ENCODE peak calls at places on chromosome 15, in eight cellular contexts. J is tibial artery, W is GM06990, T is HFFc6, X is transverse colon, S is uterus, R is fibroblast of the aortic adventitia, L is ovary. V is an unnamed sample.
A peak's percentile ranks its signal among the peaks of the same experiment; 100 is the strongest.

GRCh38 chr15:25329685-25330084 is 109.1 kb downstream of the UBE3A start:
- DNase-seq in L (no peak), J (no peak), X (no peak), R (no peak), T (no peak), W (no peak), S (no peak), V (no peak)

GRCh38 chr15:79221696-79222095 is 60.8 kb upstream of the ANKRD34C start:
- DNase-seq in T (no peak), L (no peak), X (no peak), R (no peak), W (no peak), S (no peak), J (no peak), V (no peak)

GRCh38 chr15:39924437-39924836 is 4.4 kb upstream of the GPR176 start:
- DNase-seq in X (no peak), J (no peak), W (no peak), S (no peak), T (no peak), L (no peak), R (no peak), V (no peak)

GRCh38 chr15:101499863-101500713 is 10.6 kb upstream of the PCSK6 start:
- DNase-seq in J (no peak), W (peak; percentile 26), T (no peak), L (no peak), R (no peak), X (peak; percentile 68), S (no peak), V (no peak)

GRCh38 chr15:49421991-49422390 is 1.1 kb upstream of the FGF7 start:
- DNase-seq in J (peak; percentile 41), S (peak; percentile 68), R (peak; percentile 86), L (peak; percentile 68), X (peak; percentile 24), T (peak; percentile 54), W (no peak), V (no peak)

GRCh38 chr15:65326109-65326508 is 21.6 kb downstream of the RNU5B-1 start:
- DNase-seq in X (no peak), W (no peak), S (peak; percentile 34), J (no peak), L (peak; percentile 37), T (no peak), R (no peak), V (no peak)

GRCh38 chr15:41387646-41388045 is 14.7 kb downstream of the NDUFAF1 start:
- DNase-seq in J (no peak), T (no peak), S (no peak), L (no peak), X (no peak), R (no peak), W (no peak), V (no peak)

GRCh38 chr15:68560501-68561113 is 18.2 kb upstream of the CORO2B start:
- DNase-seq in R (no peak), S (no peak), W (no peak), J (no peak), L (no peak), T (no peak), X (no peak), V (no peak)

GRCh38 chr15:84869510-84869909 is 15.0 kb upstream of the SLC28A1 start:
- DNase-seq in S (no peak), W (no peak), R (no peak), X (no peak), T (no peak), J (no peak), L (no peak), V (no peak)

GRCh38 chr15:34799825-34800168 is 4.4 kb upstream of the ACTC1 start:
- DNase-seq in T (no peak), L (no peak), X (no peak), S (no peak), R (no peak), W (no peak), J (no peak), V (no peak)

GRCh38 chr15:97013491-97013890 is 683.0 kb downstream of the NR2F2 start:
- DNase-seq in S (no peak), L (no peak), J (no peak), W (no peak), X (no peak), R (no peak), T (no peak), V (no peak)

GRCh38 chr15:35854398-35854797 is 308.4 kb upstream of the DPH6 start:
- DNase-seq in X (no peak), L (no peak), J (no peak), S (no peak), W (no peak), R (no peak), T (no peak), V (no peak)

GRCh38 chr15:59371458-59372351 is 966 bp downstream of the MYO1E start:
- DNase-seq in R (peak; percentile 36), L (peak; percentile 27), J (peak; percentile 33), X (peak; percentile 55), T (no peak), S (peak; percentile 19), W (peak; percentile 53), V (no peak)

GRCh38 chr15:67520976-67521769 is at the start of gene C15orf61:
- DNase-seq in J (peak; percentile 79), S (peak; percentile 79), W (peak; percentile 94), R (peak; percentile 68), T (peak; percentile 65), X (peak; percentile 93), L (peak; percentile 84), V (no peak)
- TF ChIP-seq CTCF in J (no peak), S (no peak), W (no peak), R (no peak), T (no peak), X (no peak), L (no peak), V (no peak)

GRCh38 chr15:62344806-62345539 is 179.9 kb upstream of the C2CD4B start:
- DNase-seq in R (peak; percentile 35), L (peak; percentile 36), J (no peak), X (peak; percentile 73), W (peak; percentile 19), T (peak; percentile 2), S (peak; percentile 39), V (no peak)
- TF ChIP-seq CTCF in R (peak; percentile 52), L (no peak), J (peak; percentile 25), X (peak; percentile 44), W (peak; percentile 81), T (peak; percentile 78), S (peak; percentile 28), V (peak; percentile 35)

GRCh38 chr15:32130823-32131222 is 100.5 kb downstream of the CHRNA7 start:
- DNase-seq in X (no peak), T (no peak), W (no peak), J (no peak), R (no peak), L (no peak), S (no peak), V (no peak)
- TF ChIP-seq CTCF in X (no peak), T (no peak), W (peak; percentile 5), J (no peak), R (no peak), L (no peak), S (no peak), V (no peak)

DNA sequence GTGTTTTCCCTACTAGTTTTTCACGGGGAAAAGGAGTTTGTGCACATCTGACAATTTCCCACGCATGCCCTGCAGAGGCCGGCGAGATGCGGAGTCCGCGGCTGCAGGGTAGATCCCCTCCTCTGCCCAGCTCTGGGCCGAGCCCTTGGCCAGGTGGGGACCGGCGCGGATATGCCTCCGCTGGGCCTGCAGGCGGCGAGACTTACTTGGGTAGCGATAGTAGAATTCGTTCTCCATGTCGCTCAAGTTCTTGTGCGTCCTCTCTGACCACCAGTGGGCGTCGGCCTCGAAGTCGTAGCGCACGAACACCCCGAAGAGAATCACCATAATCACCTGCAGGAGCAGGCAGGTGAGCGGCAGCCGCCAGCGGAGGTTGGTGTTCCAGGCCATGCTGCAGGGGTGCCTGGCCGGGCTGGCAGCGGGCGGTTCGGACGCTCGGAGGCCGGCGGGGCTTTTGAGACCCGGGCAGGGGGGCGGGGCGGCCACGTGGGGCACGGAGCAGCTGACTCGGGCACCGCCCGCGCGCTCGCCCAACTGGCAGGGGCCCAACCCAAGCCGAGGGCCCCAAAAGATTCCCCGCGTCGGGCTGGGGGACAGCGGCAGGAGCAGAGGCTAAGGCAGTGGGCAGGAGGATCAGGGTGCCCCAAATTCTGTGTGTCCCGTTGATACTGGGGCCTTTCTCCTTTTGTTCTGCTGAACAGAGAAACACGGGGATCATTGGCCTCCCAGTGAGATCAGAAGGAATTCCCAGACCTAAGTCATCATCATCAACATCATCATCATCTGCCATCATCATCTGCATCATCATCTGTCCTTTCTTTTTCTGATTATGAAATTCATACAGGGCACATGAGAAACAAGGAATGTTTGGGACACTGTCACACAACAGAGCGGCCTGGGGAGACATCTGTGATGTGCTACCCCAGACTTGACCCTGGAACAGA is at the start of gene RHCG:
- DNase-seq in L (no peak), R (peak; percentile 25), S (no peak), J (no peak), X (peak; percentile 23), T (no peak), W (no peak), V (no peak)
- TF ChIP-seq CTCF in L (no peak), R (peak; percentile 37), S (no peak), J (no peak), X (peak; percentile 43), T (peak; percentile 50), W (peak; percentile 16), V (peak; percentile 20)

DNA sequence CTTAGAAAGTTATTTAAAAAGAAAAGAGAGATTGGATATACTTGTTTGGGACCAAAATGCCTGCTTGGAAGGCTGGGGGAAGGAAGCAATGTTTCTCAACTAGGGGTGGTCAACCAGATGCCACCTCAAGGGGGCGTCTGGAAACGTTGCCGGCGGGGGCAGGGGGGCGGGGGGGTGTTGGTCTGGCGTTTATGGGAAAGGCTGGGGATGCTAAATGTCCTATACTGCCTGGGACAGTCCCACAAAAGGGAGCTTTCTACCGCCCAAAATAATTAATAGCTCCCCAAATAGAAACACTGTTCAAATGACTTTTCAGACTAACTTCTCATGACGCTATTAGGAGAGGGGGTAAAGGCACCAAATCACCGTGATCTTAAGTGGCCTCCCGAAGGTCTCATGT is 2.2 kb downstream of the POLG start:
- DNase-seq in W (no peak), L (no peak), R (peak; percentile 20), J (no peak), X (no peak), T (no peak), S (no peak), V (no peak)
- TF ChIP-seq CTCF in W (peak; percentile 57), L (no peak), R (peak; percentile 48), J (no peak), X (no peak), T (peak; percentile 77), S (peak; percentile 36), V (peak; percentile 36)

DNA sequence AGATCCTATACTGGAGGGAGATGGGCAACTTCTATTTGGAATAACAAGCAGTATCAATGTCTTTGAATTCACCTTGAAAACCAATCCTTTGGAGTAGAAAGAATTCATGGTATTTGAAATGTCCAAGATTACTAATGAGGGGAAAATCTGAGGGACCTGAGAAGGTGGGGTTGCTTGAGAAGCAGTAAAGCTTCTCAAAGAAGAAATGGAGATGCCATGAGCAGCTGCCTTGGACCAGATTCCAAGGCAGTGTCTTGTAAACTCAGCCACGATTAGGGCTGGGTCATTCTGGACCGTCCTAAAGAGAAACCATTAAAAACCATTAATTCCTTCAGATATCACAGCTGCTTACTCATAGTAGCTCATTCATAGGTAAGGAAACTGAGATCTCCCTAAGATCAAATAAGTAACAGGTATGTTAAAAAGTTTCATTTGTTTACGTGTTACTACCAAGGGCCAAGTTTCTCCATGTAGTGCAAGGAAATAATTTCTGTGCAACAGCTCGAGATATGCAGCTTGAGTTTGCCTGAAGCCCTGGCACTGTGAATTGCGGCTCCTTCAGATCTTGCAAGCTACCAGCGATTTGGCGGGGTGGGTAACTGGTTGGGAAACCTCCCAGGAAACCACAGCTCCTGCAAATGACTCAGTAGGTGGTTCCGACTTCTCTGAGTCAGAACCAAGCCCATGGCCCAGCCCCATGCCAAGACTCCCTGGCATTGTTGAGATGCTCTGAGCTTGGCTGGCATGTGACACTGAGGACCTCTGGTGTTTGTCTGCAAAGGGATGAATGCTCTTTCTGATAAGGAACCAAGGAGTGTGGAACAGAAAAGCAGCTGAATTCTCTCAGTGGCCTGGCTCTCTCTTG is 296.8 kb downstream of the RORA start:
- DNase-seq in S (no peak), L (no peak), R (peak; percentile 65), X (no peak), W (no peak), J (peak; percentile 51), T (peak; percentile 48), V (peak; percentile 21)
- TF ChIP-seq CTCF in S (no peak), L (no peak), R (no peak), X (no peak), W (peak; percentile 44), J (no peak), T (no peak), V (no peak)